ENCODE peak calls at places on chromosome 18, in five cellular contexts. S, Q, W, U and K are unnamed samples. For H3K4me1, the result is how much of the 10 kb centered on the place peaks cover.

GRCh38 chr18:49844903-49845302 is 31.6 kb upstream of the ACAA2 start:
- DNase-seq in U (peak), Q (no peak), S (no peak), W (no peak), K (no peak)

GRCh38 chr18:47260138-47260923 is 8.9 kb upstream of the SKOR2 start:
- DNase-seq in Q (peak), S (no peak), W (peak), U (no peak), K (peak)

GRCh38 chr18:42229211-42230210 is 274.5 kb downstream of the PIK3C3 start:
- DNase-seq in S (no peak), Q (no peak), W (no peak), U (no peak), K (no peak)

GRCh38 chr18:52337286-52337685 is 2.7 kb upstream of the DCC start:
- DNase-seq in S (no peak), Q (peak), U (no peak), W (no peak), K (peak)

GRCh38 chr18:60193780-60194179 is 178.8 kb downstream of the MC4R start:
- DNase-seq in W (no peak), Q (no peak), S (no peak), U (no peak), K (no peak)

GRCh38 chr18:27750014-27750413 is 426.9 kb downstream of the CDH2 start:
- DNase-seq in Q (peak), S (no peak), U (peak), W (no peak), K (peak)

GRCh38 chr18:79784071-79784913 is 13.4 kb upstream of the KCNG2 start:
- DNase-seq in S (no peak), U (no peak), Q (no peak), W (no peak), K (no peak)

GRCh38 chr18:47075098-47075883 is 39.9 kb upstream of the ELOA2 start:
- DNase-seq in S (no peak), W (no peak), U (no peak), Q (peak), K (peak)

GRCh38 chr18:46169464-46169941 is 65.3 kb downstream of the HAUS1 start:
- DNase-seq in S (no peak), U (no peak), Q (peak), W (no peak), K (no peak)

GRCh38 chr18:55206941-55207340 is 247.7 kb upstream of the CCDC68 start:
- DNase-seq in S (no peak), U (no peak), W (no peak), Q (peak), K (no peak)

GRCh38 chr18:60905699-60906098 is 427.5 kb upstream of the CDH20 start:
- DNase-seq in W (no peak), S (no peak), U (no peak), Q (peak), K (no peak)

GRCh38 chr18:32442575-32442974 is 28.1 kb downstream of the GAREM1 start:
- DNase-seq in U (no peak), Q (no peak), S (no peak), W (no peak), K (no peak)

GRCh38 chr18:51211552-51211951 is 14.1 kb upstream of the MEX3C start:
- DNase-seq in Q (peak), U (peak), W (peak), S (peak), K (no peak)

GRCh38 chr18:74283255-74283554 is 8.6 kb downstream of the CYB5A start:
- DNase-seq in Q (no peak), W (no peak), S (no peak), U (no peak), K (no peak)
- H3K4me3 ChIP-seq in Q (no peak), W (no peak), S (no peak), U (no peak), K (no peak)

GRCh38 chr18:57784034-57784815 is 18.9 kb downstream of the ATP8B1 start:
- DNase-seq in S (no peak), Q (peak), U (no peak), W (no peak), K (peak)
- H3K4me1 ChIP-seq in S (under half), Q (half or more), U (under half), W (under half), K (half or more)

GRCh38 chr18:22658318-22658717 is 240.6 kb upstream of the CTAGE1 start:
- DNase-seq in Q (no peak), S (no peak), U (no peak), W (no peak), K (no peak)
- H3K27ac ChIP-seq in Q (no peak), S (no peak), U (no peak), W (no peak), K (no peak)

GRCh38 chr18:36189486-36189885 is 2.2 kb downstream of the MOCOS start:
- DNase-seq in W (no peak), S (no peak), Q (no peak), U (no peak), K (no peak)
- H3K4me3 ChIP-seq in W (no peak), S (no peak), Q (no peak), U (no peak), K (no peak)

GRCh38 chr18:78565240-78565639 is 414.4 kb upstream of the SALL3 start:
- DNase-seq in U (no peak), S (no peak), W (no peak), Q (no peak), K (no peak)
- H3K4me1 ChIP-seq in U (under half), S (under half), W (under half), Q (under half), K (under half)

DNA sequence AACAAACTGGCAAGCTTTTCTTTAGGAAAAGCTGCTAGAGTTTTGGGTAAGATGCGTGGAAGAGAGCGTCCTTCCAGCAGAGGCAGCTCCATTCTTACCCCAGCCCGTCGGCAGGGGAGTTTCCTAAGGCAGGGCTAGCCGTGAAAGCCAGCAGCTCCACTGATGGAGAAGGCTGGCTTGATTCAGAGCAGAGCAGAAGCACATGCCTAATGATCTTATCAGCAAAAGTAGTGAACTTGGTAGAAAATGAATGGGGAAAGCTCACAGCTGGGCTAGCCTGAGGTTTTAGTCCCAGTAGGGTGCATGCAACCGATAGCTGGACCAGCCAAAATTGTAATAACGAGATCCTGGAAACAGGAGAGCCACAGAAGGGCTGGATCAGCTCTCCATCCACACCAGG is 20.8 kb downstream of the LAMA1 start:
- DNase-seq in W (no peak), S (no peak), Q (no peak), U (no peak), K (no peak)
- H3K27ac ChIP-seq in W (no peak), S (no peak), Q (no peak), U (no peak), K (no peak)

DNA sequence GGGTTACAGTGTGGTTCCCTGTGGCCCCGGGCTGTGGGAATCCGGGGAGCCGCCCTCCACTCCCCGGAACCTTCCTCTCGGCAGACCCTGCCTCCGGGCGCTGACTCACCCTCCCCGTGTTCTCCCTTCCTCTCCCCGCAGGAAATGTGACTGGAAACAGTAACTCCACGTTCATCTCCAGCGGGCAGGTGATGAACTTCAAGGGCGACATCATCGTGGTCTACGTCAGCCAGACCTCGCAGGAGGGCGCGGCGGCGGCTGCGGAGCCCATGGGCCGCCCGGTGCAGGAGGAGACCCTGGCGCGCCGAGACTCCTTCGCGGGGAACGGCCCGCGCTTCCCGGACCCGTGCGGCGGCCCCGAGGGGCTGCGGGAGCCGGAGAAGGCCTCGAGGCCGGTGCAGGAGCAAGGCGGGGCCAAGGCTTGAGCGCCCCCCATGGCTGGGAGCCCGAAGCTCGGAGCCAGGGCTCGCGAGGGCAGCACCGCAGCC is 59.5 kb downstream of the TNFRSF11A start:
- DNase-seq in U (no peak), W (no peak), S (no peak), Q (no peak), K (no peak)
- H3K4me3 ChIP-seq in U (peak), W (no peak), S (peak), Q (peak), K (no peak)

GRCh38 chr18:10202947-10203346 is 251.5 kb upstream of the APCDD1 start:
- DNase-seq in W (no peak), Q (no peak), S (no peak), U (no peak), K (peak)
- H3K4me1 ChIP-seq in W (under half), Q (under half), S (under half), U (under half), K (under half)

DNA sequence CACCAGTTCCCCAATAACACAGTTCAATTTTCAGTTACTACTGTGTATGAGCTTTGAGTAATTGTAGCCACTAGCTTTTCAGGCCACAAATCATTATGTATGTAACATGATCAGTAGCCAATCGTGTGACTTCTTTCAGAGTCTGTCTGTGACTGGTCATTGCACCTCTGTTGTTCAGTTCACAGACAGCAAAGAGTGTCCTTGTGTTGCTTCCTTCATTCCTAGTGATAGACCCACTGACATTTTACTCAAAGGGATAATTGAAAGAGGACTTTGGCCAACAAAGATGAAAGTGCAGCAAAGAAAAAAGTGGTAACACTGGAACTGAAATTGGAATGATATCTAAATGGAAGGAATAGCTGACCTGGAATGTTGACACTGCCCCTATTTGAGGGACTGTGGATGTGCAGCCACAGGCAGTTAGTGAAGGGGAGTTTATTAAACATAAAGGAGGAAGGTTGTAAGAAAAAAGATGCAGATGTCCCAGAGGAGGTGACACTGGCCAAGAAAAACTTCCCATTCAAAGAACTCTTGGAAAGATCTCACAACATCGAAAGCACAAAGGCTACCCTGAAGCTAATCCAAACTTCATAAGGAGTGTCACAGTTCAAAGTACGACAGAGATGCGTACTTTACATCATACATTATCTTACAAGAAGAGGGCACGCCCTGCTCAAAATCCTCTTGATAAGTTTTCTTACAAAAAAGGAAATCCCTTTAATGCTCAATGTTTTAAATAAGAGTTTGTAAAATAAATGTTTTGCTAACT is 19.3 kb downstream of the TTC39C start:
- DNase-seq in S (no peak), U (no peak), Q (no peak), W (no peak), K (no peak)
- H3K27ac ChIP-seq in S (no peak), U (no peak), Q (no peak), W (no peak), K (no peak)